ENCODE peak calls at places on chromosomes 13 and 19, in four cellular contexts. H is GM23248, Q is neural progenitor cell, V is PC-3. U is an unnamed sample.

GRCh38 chr19:15779756-15780476 is 7.5 kb upstream of the OR10H5 start:
- DNase-seq in H (peak; percentile 24), Q (no peak), V (peak; percentile 9), U (no peak)

GRCh38 chr19:58563034-58563573 is 4.7 kb upstream of the UBE2M start:
- DNase-seq in H (peak; percentile 33), Q (no peak), V (no peak), U (no peak)

GRCh38 chr19:18086590-18087138 is at the start of gene IL12RB1:
- DNase-seq in H (no peak), Q (no peak), V (no peak), U (peak; percentile 75)

GRCh38 chr19:9342610-9343304 is 18.8 kb downstream of the ZNF559 start:
- DNase-seq in H (peak; percentile 2), Q (no peak), V (no peak), U (no peak)

GRCh38 chr19:2952953-2953481 is 8.2 kb upstream of the ZNF77 start:
- DNase-seq in H (peak; percentile 64), Q (no peak), V (peak; percentile 89), U (no peak)

GRCh38 chr13:71499235-71499634 is 367.8 kb downstream of the DACH1 start:
- DNase-seq in H (no peak), Q (no peak), V (no peak), U (no peak)

GRCh38 chr13:113489171-113489548 is 1.4 kb downstream of the DCUN1D2 start:
- DNase-seq in H (no peak), Q (peak; percentile 63), V (peak; percentile 3), U (no peak)

GRCh38 chr13:113598081-113598410 is 13.5 kb downstream of the TFDP1 start:
- DNase-seq in H (no peak), Q (no peak), V (no peak), U (no peak)

GRCh38 chr19:8126008-8126407 is 23.4 kb downstream of the FBN3 start:
- DNase-seq in H (no peak), Q (no peak), V (no peak), U (no peak)

GRCh38 chr19:31372245-31372781 is 23.1 kb upstream of the TSHZ3 start:
- DNase-seq in H (no peak), Q (no peak), V (no peak), U (peak; percentile 89)

GRCh38 chr13:91544723-91545122 is 146.3 kb downstream of the GPC5 start:
- DNase-seq in H (no peak), Q (peak; percentile 53), V (no peak), U (no peak)

GRCh38 chr13:85798999-85799646 is at the start of gene SLITRK6:
- DNase-seq in H (peak; percentile 5), Q (peak; percentile 74), V (peak; percentile 93), U (no peak)

GRCh38 chr19:9597027-9597426 is 12.7 kb upstream of the ZNF121 start:
- DNase-seq in H (peak; percentile 95), Q (no peak), V (peak; percentile 99), U (no peak)

GRCh38 chr19:1066251-1066747 is 668 bp upstream of the ARHGAP45 start:
- DNase-seq in H (no peak), Q (peak; percentile 44), V (peak; percentile 57), U (no peak)
- H3K4me2 ChIP-seq in H (peak overlapping the region; percentile 73), Q (peak overlapping the region; percentile 89), V (peak overlapping the region; percentile 87), U (peak overlapping the region; percentile 92)

GRCh38 chr19:1247747-1248453 is 483 bp upstream of the MIDN start:
- DNase-seq in H (peak; percentile 87), Q (peak; percentile 69), V (peak; percentile 65), U (no peak)
- H3K4me3 ChIP-seq in H (peak overlapping the region; percentile 88), Q (peak overlapping the region; percentile 90), V (peak overlapping the region; percentile 78), U (no peak overlapping the region)

DNA sequence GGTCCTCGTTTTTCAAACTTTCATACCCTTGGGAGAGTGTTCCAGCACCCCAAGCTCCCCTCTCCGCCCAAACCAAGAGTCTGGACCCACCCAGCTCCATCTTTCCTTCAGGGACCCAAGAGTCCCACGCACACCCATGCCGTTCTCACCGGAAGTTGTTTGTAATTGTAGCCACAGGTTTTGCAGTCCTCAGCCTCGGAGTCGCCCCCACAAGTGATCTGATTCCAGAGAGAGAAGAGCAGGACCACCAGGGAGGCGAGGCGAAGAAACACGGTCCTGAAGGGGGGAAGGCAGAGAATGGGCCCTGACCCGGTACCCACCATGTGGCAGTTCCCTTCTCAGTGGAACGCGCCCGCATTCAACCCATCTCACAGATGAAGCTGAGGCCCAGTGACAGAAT is 3.4 kb upstream of the LENG1 start:
- DNase-seq in H (no peak), Q (no peak), V (no peak), U (peak; percentile 33)
- H3K9ac ChIP-seq in H (no peak overlapping the region), Q (no peak overlapping the region), V (no peak overlapping the region), U (peak overlapping the region; percentile 59)

GRCh38 chr19:50315773-50316448 is 13.3 kb downstream of the KCNC3 start:
- DNase-seq in H (peak; percentile 32), Q (peak; percentile 83), V (no peak), U (peak; percentile 49)
- H3K4me2 ChIP-seq in H (no peak overlapping the region), Q (peak overlapping the region; percentile 82), V (peak overlapping the region; percentile 41), U (peak overlapping the region; percentile 55)

DNA sequence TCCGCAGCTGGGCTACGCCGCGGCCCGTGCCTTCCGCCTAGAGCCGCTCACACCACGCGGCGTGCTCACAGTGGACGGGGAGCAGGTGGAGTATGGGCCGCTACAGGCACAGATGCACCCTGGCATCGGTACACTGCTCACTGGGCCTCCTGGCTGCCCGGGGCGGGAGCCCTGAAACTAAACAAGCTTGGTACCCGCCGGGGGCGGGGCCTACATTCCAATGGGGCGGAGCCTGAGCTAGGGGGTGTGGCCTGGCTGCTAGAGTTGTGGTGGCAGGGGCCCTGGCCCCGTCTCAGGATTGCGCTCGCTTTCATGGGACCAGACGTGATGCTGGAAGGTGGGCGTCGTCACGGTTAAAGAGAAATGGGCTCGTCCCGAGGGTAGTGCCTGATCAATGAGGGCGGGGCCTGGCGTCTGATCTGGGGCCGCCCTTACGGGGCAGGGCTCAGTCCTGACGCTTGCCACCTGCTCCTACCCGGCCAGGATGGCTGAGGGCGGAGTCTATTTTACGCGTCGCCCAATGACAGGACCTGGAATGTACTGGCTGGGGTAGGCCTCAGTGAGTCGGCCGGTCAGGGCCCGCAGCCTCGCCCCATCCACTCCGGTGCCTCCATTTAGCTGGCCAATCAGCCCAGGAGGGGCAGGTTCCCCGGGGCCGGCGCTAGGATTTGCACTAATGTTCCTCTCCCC is 7.4 kb downstream of the DBP start:
- DNase-seq in H (peak; percentile 41), Q (peak; percentile 95), V (no peak), U (peak; percentile 56)
- H3K4me3 ChIP-seq in H (no peak overlapping the region), Q (peak overlapping the region; percentile 37), V (no peak overlapping the region), U (no peak overlapping the region)

DNA sequence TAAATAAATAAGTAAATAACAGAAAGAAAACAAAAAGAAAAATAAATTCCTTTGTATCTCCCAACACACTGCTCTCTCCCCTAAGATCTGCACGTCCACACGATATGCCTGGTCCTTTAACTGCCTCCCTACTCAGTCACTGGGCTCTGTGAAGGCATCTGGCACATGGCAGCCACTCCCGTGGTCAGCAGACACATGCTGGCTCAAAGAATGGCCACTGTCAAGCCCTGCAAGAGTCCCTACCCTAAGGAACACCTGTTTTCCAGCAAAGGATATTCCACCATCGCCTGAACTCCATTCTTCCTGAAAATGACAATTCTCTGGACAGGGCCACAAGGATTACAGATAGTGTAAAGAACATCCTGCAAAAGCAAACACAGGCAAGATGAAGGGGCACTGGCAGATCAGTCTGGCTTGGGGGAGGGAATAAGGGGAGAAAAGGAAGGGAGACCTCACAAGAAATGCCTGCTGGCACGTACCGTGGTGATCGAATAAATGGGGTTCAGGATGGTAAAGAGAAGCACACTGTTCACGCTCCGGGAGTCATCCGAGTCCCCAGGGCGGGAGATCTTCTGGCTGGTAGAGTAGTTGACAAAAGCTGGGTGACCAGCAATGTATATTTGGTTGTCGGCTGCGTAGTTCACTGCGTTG is 4.3 kb downstream of the HNRNPL start:
- DNase-seq in H (no peak), Q (no peak), V (no peak), U (no peak)
- H3K9ac ChIP-seq in H (no peak overlapping the region), Q (no peak overlapping the region), V (no peak overlapping the region), U (no peak overlapping the region)

GRCh38 chr13:75635621-75636338 is at the start of gene LMO7:
- DNase-seq in H (peak; percentile 83), Q (peak; percentile 78), V (peak; percentile 46), U (peak; percentile 47)

GRCh38 chr13:75639426-75639825 is 3.3 kb downstream of the LMO7 start:
- DNase-seq in H (no peak), Q (no peak), V (no peak), U (no peak)

GRCh38 chr13:75636339-75637095 is 387 bp downstream of the LMO7 start:
- DNase-seq in H (peak; percentile 79), Q (peak; percentile 61), V (peak; percentile 36), U (no peak)

GRCh38 chr13:75635101-75635620 is 969 bp upstream of the LMO7 start:
- DNase-seq in H (peak; percentile 60), Q (no peak), V (no peak), U (no peak)

DNA sequence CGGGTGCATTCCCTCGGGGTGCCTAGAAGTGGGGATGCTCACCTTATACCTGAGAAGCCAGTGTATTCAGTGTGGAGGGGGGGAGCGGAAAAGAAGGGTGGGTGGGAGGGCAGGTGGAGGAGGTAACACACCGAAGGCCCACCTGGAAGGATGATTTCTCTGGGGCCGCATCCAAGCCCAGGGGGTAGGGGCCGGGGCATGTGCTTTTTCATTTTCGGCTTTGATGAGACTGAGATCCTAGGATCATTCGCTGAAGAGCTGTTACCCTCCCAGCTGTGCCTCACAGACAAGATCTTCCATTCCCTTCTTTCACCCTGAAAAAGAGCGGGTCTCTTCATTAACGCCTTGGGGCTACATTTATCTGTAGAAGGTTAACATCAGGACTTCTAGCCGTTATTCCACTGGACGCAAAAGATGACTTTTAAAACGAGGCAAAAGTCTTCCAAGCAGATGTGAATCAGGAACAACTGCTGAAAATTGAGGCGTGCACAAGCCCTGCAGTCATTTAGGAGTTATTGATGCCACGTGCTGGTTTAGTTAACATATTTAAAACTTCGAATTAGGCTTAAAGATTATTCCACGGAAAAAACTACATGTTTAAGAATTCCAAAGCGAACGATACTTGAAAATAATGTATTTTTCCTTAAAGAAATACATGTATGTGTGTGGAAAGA is 1.1 kb downstream of the LMO7 start:
- DNase-seq in H (peak; percentile 60), Q (no peak), V (no peak), U (no peak)
- H3K4me2 ChIP-seq in H (peak overlapping the region; percentile 90), Q (peak overlapping the region; percentile 74), V (peak overlapping the region; percentile 84), U (peak overlapping the region; percentile 67)

GRCh38 chr19:11177592-11177991 is 19.8 kb downstream of the KANK2 start:
- DNase-seq in H (no peak), Q (no peak), V (no peak), U (no peak)

GRCh38 chr19:11181488-11181887 is 15.9 kb downstream of the KANK2 start:
- DNase-seq in H (no peak), Q (no peak), V (no peak), U (no peak)

GRCh38 chr19:11179716-11180297 is 17.5 kb downstream of the KANK2 start:
- DNase-seq in H (no peak), Q (no peak), V (no peak), U (no peak)

GRCh38 chr19:11182994-11183393 is 14.4 kb downstream of the KANK2 start:
- DNase-seq in H (no peak), Q (no peak), V (no peak), U (no peak)

GRCh38 chr19:11180346-11180745 is 17.0 kb downstream of the KANK2 start:
- DNase-seq in H (peak; percentile 69), Q (no peak), V (no peak), U (no peak)
- H3K4me3 ChIP-seq in H (no peak overlapping the region), Q (no peak overlapping the region), V (no peak overlapping the region), U (no peak overlapping the region)

GRCh38 chr13:37681295-37682032 is 82.9 kb upstream of the POSTN start:
- DNase-seq in H (peak; percentile 66), Q (no peak), V (peak; percentile 46), U (no peak)
- H3K9ac ChIP-seq in H (no peak overlapping the region), Q (no peak overlapping the region), V (no peak overlapping the region), U (no peak overlapping the region)

U was measured in DND-41.